ENCODE peak calls at places on chromosomes 6 and 20, in eight cellular contexts. B, U, N, M, X, A, H and V are unnamed samples.

GRCh38 chr6:40989204-40990179 is 49.5 kb downstream of the UNC5CL start:
- DNase-seq in B (no peak), H (no peak), N (no peak), M (no peak), X (no peak), U (no peak), A (no peak), V (no peak)

GRCh38 chr6:47308674-47309325 is 905 bp downstream of the TNFRSF21 start:
- DNase-seq in A (peak), N (no peak), X (peak), U (peak), H (peak), B (no peak), M (no peak), V (peak)

GRCh38 chr20:36097331-36097730 is 57.2 kb upstream of the EPB41L1 start:
- DNase-seq in M (no peak), N (peak), B (no peak), H (no peak), X (peak), U (no peak), A (peak), V (peak)

GRCh38 chr6:2505624-2506023 is 245.1 kb downstream of the MYLK4 start:
- DNase-seq in X (no peak), N (no peak), B (no peak), H (no peak), A (no peak), M (no peak), U (no peak), V (no peak)

GRCh38 chr6:46279874-46280273 is 109.1 kb upstream of the ENPP5 start:
- DNase-seq in X (no peak), A (no peak), B (no peak), N (peak), H (no peak), M (no peak), U (no peak), V (peak)

GRCh38 chr6:157537518-157537917 is 156.5 kb downstream of the ZDHHC14 start:
- DNase-seq in X (peak), U (no peak), H (peak), B (no peak), M (no peak), A (no peak), N (no peak), V (peak)

GRCh38 chr6:109794201-109794926 is 103.3 kb downstream of the FIG4 start:
- DNase-seq in A (peak), U (no peak), N (peak), M (no peak), H (no peak), X (peak), B (no peak), V (peak)

GRCh38 chr6:135870722-135871121 is 19.2 kb downstream of the PDE7B start:
- DNase-seq in X (peak), B (no peak), N (peak), M (no peak), H (no peak), A (peak), U (no peak), V (peak)

GRCh38 chr6:142130814-142131213 is 1.9 kb upstream of the GJE1 start:
- DNase-seq in A (no peak), H (no peak), N (no peak), M (no peak), U (no peak), B (no peak), X (no peak), V (no peak)

GRCh38 chr6:167499161-167499660 is 174.3 kb downstream of the TTLL2 start:
- DNase-seq in H (no peak), B (no peak), N (no peak), U (no peak), X (no peak), A (no peak), M (no peak), V (no peak)

GRCh38 chr6:89351632-89352328 is 742 bp downstream of the UBE2J1 start:
- DNase-seq in A (peak), B (no peak), H (no peak), X (no peak), N (no peak), U (no peak), M (no peak), V (no peak)

GRCh38 chr6:162032620-162033019 is 694.9 kb downstream of the PRKN start:
- DNase-seq in B (no peak), X (no peak), A (no peak), H (no peak), N (peak), U (no peak), M (no peak), V (peak)

GRCh38 chr6:147578159-147578558 is 69.7 kb downstream of the SAMD5 start:
- DNase-seq in U (no peak), H (no peak), N (no peak), M (no peak), A (no peak), B (no peak), X (peak), V (no peak)

GRCh38 chr6:33633462-33634158 is 12.5 kb downstream of the ITPR3 start:
- DNase-seq in M (peak), N (peak), B (peak), X (peak), H (peak), U (no peak), A (peak), V (peak)

GRCh38 chr20:17608701-17609497 is 39.0 kb downstream of the DSTN start:
- DNase-seq in M (no peak), X (no peak), N (no peak), U (no peak), H (no peak), B (no peak), A (no peak), V (no peak)

GRCh38 chr6:144897441-144897921 is 612.3 kb downstream of the UTRN start:
- DNase-seq in U (no peak), X (peak), A (peak), M (no peak), B (no peak), N (peak), H (no peak), V (peak)

GRCh38 chr6:146301760-146302159 is 241.9 kb upstream of the RAB32 start:
- DNase-seq in N (peak), H (no peak), X (no peak), A (no peak), M (no peak), U (no peak), B (no peak), V (no peak)

GRCh38 chr20:21302645-21303060 is 478 bp upstream of the XRN2 start:
- DNase-seq in M (no peak), N (no peak), U (no peak), B (no peak), A (no peak), H (no peak), X (no peak), V (no peak)

GRCh38 chr6:3389390-3390167 is 67.3 kb downstream of the SLC22A23 start:
- DNase-seq in N (peak), H (peak), A (no peak), B (no peak), U (no peak), X (peak), M (no peak), V (peak)

GRCh38 chr20:5654557-5654956 is 95.6 kb upstream of the SHLD1 start:
- DNase-seq in N (peak), U (no peak), M (no peak), H (no peak), A (peak), B (no peak), X (peak), V (peak)

GRCh38 chr6:27630727-27631613 is 158.1 kb upstream of the ZNF184 start:
- DNase-seq in U (peak), A (peak), M (no peak), H (no peak), X (peak), B (no peak), N (peak), V (no peak)

GRCh38 chr6:129882510-129883023 is 21.5 kb upstream of the TMEM244 start:
- DNase-seq in U (no peak), B (no peak), X (no peak), A (no peak), M (no peak), N (no peak), H (no peak), V (no peak)

GRCh38 chr6:36246511-36247268 is 23.2 kb upstream of the PNPLA1 start:
- DNase-seq in N (peak), U (no peak), X (peak), B (no peak), A (no peak), M (no peak), H (no peak), V (no peak)

GRCh38 chr6:86937219-86938079 is at the start of gene HTR1E:
- DNase-seq in A (peak), U (peak), X (peak), N (peak), M (peak), H (no peak), B (no peak), V (no peak)

GRCh38 chr6:37289931-37290330 is 32.0 kb upstream of the TMEM217 start:
- DNase-seq in U (no peak), H (no peak), N (no peak), B (no peak), X (no peak), A (no peak), M (no peak), V (no peak)

GRCh38 chr6:106557837-106558236 is 71.5 kb downstream of the RTN4IP1 start:
- DNase-seq in B (no peak), H (no peak), N (peak), A (no peak), X (no peak), M (no peak), U (no peak), V (no peak)

GRCh38 chr6:15987569-15987968 is 141.3 kb upstream of the MYLIP start:
- DNase-seq in X (peak), A (no peak), B (no peak), M (no peak), H (peak), N (peak), U (no peak), V (no peak)

GRCh38 chr20:8812818-8813217 is 256.1 kb upstream of the PLCB4 start:
- DNase-seq in M (no peak), U (no peak), H (no peak), X (no peak), A (no peak), B (no peak), N (no peak), V (no peak)

GRCh38 chr6:106908386-106908840 is 66.1 kb downstream of the CD24 start:
- DNase-seq in H (no peak), N (no peak), X (no peak), A (no peak), M (no peak), B (no peak), U (no peak), V (no peak)